ENCODE peak calls at places on chromosomes 7 and 10, in five cellular contexts. H is NCI-H1105 treated with DMSO at 0.1 percent for 48 hours; W is RPMI8226; T is activated T-helper 1 cell treated with anti-CD3 and anti-CD28 coated beads, Interleukin-12 subunit alpha, Interleukin-12 subunit beta, Interleukin-2, Interleukin-4 antibody, amounts not matched to agents 30 ng/mL and 10 ng/mL and 1 ng/mL, durations not matched to agents 14 hours and 24 hours and 36 hours; M is A172. P is an unnamed sample.

GRCh38 chr10:27637601-27638000 is 108.0 kb downstream of the MKX start:
- DNase-seq in H (peak; percentile 0), W (no peak), T (no peak), M (no peak), P (no peak)

GRCh38 chr7:139452948-139453672 is 30.4 kb downstream of the KLRG2 start:
- DNase-seq in H (no peak), W (no peak), T (no peak), M (no peak), P (no peak)

GRCh38 chr10:108204528-108205313 is 1040.2 kb upstream of the SORCS1 start:
- DNase-seq in H (peak; percentile 14), W (peak; percentile 40), T (no peak), M (peak; percentile 48), P (no peak)

GRCh38 chr10:73076361-73077183 is 20.1 kb downstream of the P4HA1 start:
- DNase-seq in H (no peak), W (peak; percentile 79), T (no peak), M (peak; percentile 40), P (no peak)

GRCh38 chr7:125383324-125383723 is 453.7 kb upstream of the POT1 start:
- DNase-seq in H (no peak), W (no peak), T (no peak), M (no peak), P (no peak)

GRCh38 chr10:47239211-47239610 is 60.8 kb upstream of the GDF10 start:
- DNase-seq in H (no peak), W (no peak), T (no peak), M (no peak), P (no peak)

GRCh38 chr10:14518141-14518540 is 187.4 kb upstream of the FRMD4A start:
- DNase-seq in H (no peak), W (no peak), T (no peak), M (no peak), P (no peak)

GRCh38 chr10:88467835-88468485 is 115.2 kb downstream of the RNLS start:
- DNase-seq in H (no peak), W (no peak), T (no peak), M (no peak), P (no peak)

GRCh38 chr7:6432786-6433185 is 15.0 kb downstream of the DAGLB start:
- DNase-seq in H (no peak), W (no peak), T (no peak), M (no peak), P (no peak)

GRCh38 chr10:64546073-64546472 is 1024.9 kb downstream of the REEP3 start:
- DNase-seq in H (no peak), W (no peak), T (no peak), M (no peak), P (no peak)

GRCh38 chr10:105063796-105064195 is 422.7 kb downstream of the SORCS3 start:
- DNase-seq in H (peak; percentile 3), W (peak; percentile 31), T (no peak), M (peak; percentile 27), P (peak; percentile 16)

GRCh38 chr10:88069338-88069737 is 205.9 kb downstream of the PTEN start:
- DNase-seq in H (no peak), W (no peak), T (no peak), M (no peak), P (no peak)

GRCh38 chr10:129604333-129605032 is 137.4 kb downstream of the MGMT start:
- DNase-seq in H (no peak), W (no peak), T (no peak), M (no peak), P (no peak)

GRCh38 chr7:25369794-25370193 is 141.5 kb upstream of the NPVF start:
- DNase-seq in H (no peak), W (no peak), T (no peak), M (no peak), P (no peak)

GRCh38 chr10:132693676-132694075 is 92.3 kb downstream of the NKX6-2 start:
- DNase-seq in H (no peak), W (no peak), T (no peak), M (no peak), P (no peak)

GRCh38 chr10:17001961-17002749 is 127.5 kb downstream of the CUBN start:
- DNase-seq in H (no peak), W (no peak), T (peak; percentile 42), M (no peak), P (peak; percentile 38)